ENCODE peak calls at places on chromosomes 6 and 20, in seven cellular contexts. E is AG09319; T is IMR-90; D is skeletal muscle cell; B is A673; U is NCI-H69; Q is stimulated activated CD4-positive, alpha-beta T cell treated with anti-CD3 and anti-CD28 coated beads, Interleukin-4, amount 100 ng/mL, for 4 hours. K is an unnamed sample.

GRCh38 chr6:36050947-36051710 is 23.5 kb downstream of the MAPK14 start:
- DNase-seq in E (no peak), T (no peak), D (no peak), B (no peak), U (no peak), Q (no peak), K (peak; percentile 52)

GRCh38 chr20:8331740-8332412 is 199.8 kb downstream of the PLCB1 start:
- DNase-seq in E (peak; percentile 19), T (peak; percentile 76), D (peak; percentile 75), B (peak; percentile 56), U (no peak), Q (no peak), K (peak; percentile 53)

GRCh38 chr6:11207199-11207968 is 25.1 kb downstream of the NEDD9 start:
- DNase-seq in E (peak; percentile 86), T (peak; percentile 100), D (peak; percentile 99), B (peak; percentile 71), U (no peak), Q (no peak), K (no peak)

GRCh38 chr6:96542702-96543101 is 20.2 kb upstream of the FHL5 start:
- DNase-seq in E (no peak), T (no peak), D (no peak), B (peak; percentile 39), U (peak; percentile 78), Q (no peak), K (no peak)

GRCh38 chr6:36314221-36315014 is 22.3 kb downstream of the BNIP5 start:
- DNase-seq in E (no peak), T (no peak), D (no peak), B (no peak), U (peak; percentile 90), Q (no peak), K (no peak)

GRCh38 chr6:98944598-98945011 is 3.1 kb downstream of the FBXL4 start:
- DNase-seq in E (no peak), T (peak; percentile 72), D (peak; percentile 31), B (peak; percentile 2), U (peak; percentile 58), Q (no peak), K (no peak)

GRCh38 chr6:157944983-157945931 is 36.4 kb upstream of the SYNJ2 start:
- DNase-seq in E (no peak), T (peak; percentile 71), D (no peak), B (no peak), U (no peak), Q (peak; percentile 30), K (no peak)

GRCh38 chr6:56642366-56643261 is at the start of gene DST:
- DNase-seq in E (peak; percentile 88), T (peak; percentile 95), D (peak; percentile 81), B (peak; percentile 24), U (peak; percentile 86), Q (no peak), K (no peak)

GRCh38 chr6:1952726-1953360 is 292.6 kb downstream of the GMDS start:
- DNase-seq in E (peak; percentile 29), T (peak; percentile 100), D (peak; percentile 98), B (no peak), U (no peak), Q (no peak), K (no peak)

GRCh38 chr6:38220069-38220723 is 400.7 kb downstream of the ZFAND3 start:
- DNase-seq in E (no peak), T (no peak), D (no peak), B (no peak), U (peak; percentile 50), Q (no peak), K (no peak)

GRCh38 chr6:5303711-5304110 is 42.4 kb downstream of the FARS2 start:
- DNase-seq in E (no peak), T (no peak), D (no peak), B (no peak), U (peak; percentile 33), Q (no peak), K (no peak)

GRCh38 chr20:44014807-44015732 is 100.4 kb downstream of the TOX2 start:
- DNase-seq in E (no peak), T (no peak), D (no peak), B (peak; percentile 47), U (no peak), Q (no peak), K (peak; percentile 46)

GRCh38 chr6:169837529-169838250 is 86.3 kb downstream of the ERMARD start:
- DNase-seq in E (no peak), T (no peak), D (no peak), B (no peak), U (no peak), Q (no peak), K (no peak)

GRCh38 chr6:136468711-136469110 is 81.5 kb downstream of the MAP7 start:
- DNase-seq in E (no peak), T (no peak), D (no peak), B (no peak), U (peak; percentile 17), Q (no peak), K (peak; percentile 56)

GRCh38 chr20:46011631-46012482 is 3.1 kb downstream of the MMP9 start:
- DNase-seq in E (no peak), T (peak; percentile 15), D (no peak), B (peak; percentile 55), U (peak; percentile 53), Q (no peak), K (no peak)

GRCh38 chr6:17277256-17277655 is 3.9 kb upstream of the RBM24 start:
- DNase-seq in E (no peak), T (no peak), D (no peak), B (no peak), U (no peak), Q (no peak), K (no peak)

GRCh38 chr20:35742741-35743523 is 872 bp upstream of the RBM39 start:
- DNase-seq in E (no peak), T (no peak), D (no peak), B (peak; percentile 37), U (peak; percentile 84), Q (no peak), K (no peak)

GRCh38 chr6:52958546-52959255 is 36.4 kb downstream of the GSTA4 start:
- DNase-seq in E (no peak), T (no peak), D (no peak), B (no peak), U (no peak), Q (no peak), K (no peak)

GRCh38 chr6:47256981-47257730 is 52.5 kb downstream of the TNFRSF21 start:
- DNase-seq in E (no peak), T (no peak), D (no peak), B (no peak), U (no peak), Q (no peak), K (no peak)

GRCh38 chr6:16481680-16482079 is 243.3 kb downstream of the GMPR start:
- DNase-seq in E (no peak), T (no peak), D (no peak), B (no peak), U (no peak), Q (no peak), K (no peak)

GRCh38 chr20:20225325-20225724 is 142.6 kb upstream of the INSM1 start:
- DNase-seq in E (no peak), T (no peak), D (no peak), B (no peak), U (peak; percentile 99), Q (no peak), K (no peak)

GRCh38 chr6:24738732-24739131 is 19.8 kb upstream of the C6orf62 start:
- DNase-seq in E (no peak), T (no peak), D (no peak), B (no peak), U (no peak), Q (no peak), K (no peak)

GRCh38 chr6:4637691-4638433 is 138.3 kb upstream of the CDYL start:
- DNase-seq in E (no peak), T (peak; percentile 93), D (peak; percentile 49), B (no peak), U (no peak), Q (peak; percentile 3), K (no peak)

GRCh38 chr6:152318278-152318677 is 318.9 kb downstream of the SYNE1 start:
- DNase-seq in E (no peak), T (peak; percentile 43), D (no peak), B (no peak), U (no peak), Q (no peak), K (no peak)

GRCh38 chr20:16011061-16011460 is 562.2 kb downstream of the KIF16B start:
- DNase-seq in E (no peak), T (no peak), D (no peak), B (no peak), U (peak; percentile 10), Q (no peak), K (no peak)

GRCh38 chr20:6707231-6707870 is 60.1 kb upstream of the BMP2 start:
- DNase-seq in E (no peak), T (no peak), D (no peak), B (no peak), U (no peak), Q (no peak), K (no peak)

GRCh38 chr6:10177703-10178102 is 237.2 kb downstream of the TFAP2A start:
- DNase-seq in E (no peak), T (no peak), D (no peak), B (no peak), U (no peak), Q (no peak), K (no peak)

GRCh38 chr6:40395066-40395697 is 192.0 kb downstream of the LRFN2 start:
- DNase-seq in E (no peak), T (no peak), D (no peak), B (no peak), U (peak; percentile 88), Q (no peak), K (no peak)

GRCh38 chr20:57108742-57109141 is 157.7 kb downstream of the BMP7 start:
- DNase-seq in E (no peak), T (no peak), D (no peak), B (no peak), U (no peak), Q (no peak), K (no peak)

GRCh38 chr6:36111526-36111925 is 18.8 kb upstream of the MAPK13 start:
- DNase-seq in E (no peak), T (no peak), D (no peak), B (no peak), U (no peak), Q (no peak), K (no peak)

GRCh38 chr6:136655251-136656014 is 105.2 kb upstream of the MAP7 start:
- DNase-seq in E (no peak), T (no peak), D (no peak), B (no peak), U (peak; percentile 25), Q (no peak), K (no peak)

GRCh38 chr6:344816-345340 is 46.7 kb upstream of the IRF4 start:
- DNase-seq in E (no peak), T (peak; percentile 53), D (no peak), B (no peak), U (no peak), Q (no peak), K (no peak)

GRCh38 chr20:47204008-47204745 is 152.3 kb downstream of the ZMYND8 start:
- DNase-seq in E (no peak), T (peak; percentile 87), D (no peak), B (no peak), U (no peak), Q (no peak), K (no peak)

GRCh38 chr6:26065952-26066380 is 21.3 kb upstream of the HFE start:
- DNase-seq in E (peak; percentile 56), T (peak; percentile 82), D (no peak), B (peak; percentile 92), U (peak; percentile 86), Q (peak; percentile 24), K (no peak)

K was measured in head of caudate nucleus.